ENCODE peak calls at places on chromosomes 1 and 21, in four cellular contexts. L, E, R and V are unnamed samples.

GRCh38 chr21:42193131-42193671 is 25.7 kb upstream of the ABCG1 start:
- DNase-seq in L (no peak), E (no peak), R (no peak), V (no peak)

GRCh38 chr1:89826594-89826993 is 5.8 kb downstream of the LRRC8D start:
- DNase-seq in L (no peak), E (no peak), R (no peak), V (peak; percentile 69)

GRCh38 chr1:175857756-175858155 is 114.4 kb upstream of the TNR start:
- DNase-seq in L (no peak), E (no peak), R (no peak), V (no peak)

GRCh38 chr1:20190256-20190655 is 3.9 kb upstream of the PLA2G2C start:
- DNase-seq in L (no peak), E (no peak), R (no peak), V (no peak)

GRCh38 chr1:43379476-43379875 is 10.1 kb downstream of the MED8 start:
- DNase-seq in L (no peak), E (no peak), R (no peak), V (no peak)

GRCh38 chr1:93670141-93670540 is 11.5 kb downstream of the BCAR3 start:
- DNase-seq in L (no peak), E (peak; percentile 77), R (no peak), V (peak; percentile 90)

GRCh38 chr1:162422662-162423375 is 10.9 kb upstream of the SH2D1B start:
- DNase-seq in L (no peak), E (no peak), R (no peak), V (no peak)

GRCh38 chr1:38076038-38076437 is 29.4 kb upstream of the POU3F1 start:
- DNase-seq in L (no peak), E (no peak), R (no peak), V (peak; percentile 43)

GRCh38 chr1:14949270-14949835 is 204.2 kb upstream of the TMEM51 start:
- DNase-seq in L (no peak), E (no peak), R (no peak), V (no peak)

GRCh38 chr1:115098979-115099692 is 9.8 kb upstream of the TSPAN2 start:
- DNase-seq in L (no peak), E (peak; percentile 91), R (peak; percentile 87), V (no peak)

GRCh38 chr1:109789771-109790170 is 26.0 kb upstream of the EPS8L3 start:
- DNase-seq in L (no peak), E (no peak), R (peak; percentile 14), V (no peak)

GRCh38 chr1:66251521-66251920 is 282.4 kb upstream of the SGIP1 start:
- DNase-seq in L (no peak), E (no peak), R (no peak), V (no peak)

GRCh38 chr21:14290584-14290983 is 74.6 kb downstream of the RBM11 start:
- DNase-seq in L (no peak), E (no peak), R (no peak), V (no peak)

GRCh38 chr1:159562680-159563079 is 24.9 kb upstream of the APCS start:
- DNase-seq in L (no peak), E (no peak), R (no peak), V (no peak)

GRCh38 chr1:174626031-174627020 is 178.6 kb downstream of the GPR52 start:
- DNase-seq in L (no peak), E (peak; percentile 43), R (no peak), V (no peak)

GRCh38 chr1:224223819-224224714 is 41.0 kb downstream of the DEGS1 start:
- DNase-seq in L (peak; percentile 80), E (peak; percentile 59), R (no peak), V (peak; percentile 91)

GRCh38 chr1:18109058-18109755 is 1.6 kb downstream of the IGSF21 start:
- DNase-seq in L (no peak), E (no peak), R (no peak), V (no peak)

DNA sequence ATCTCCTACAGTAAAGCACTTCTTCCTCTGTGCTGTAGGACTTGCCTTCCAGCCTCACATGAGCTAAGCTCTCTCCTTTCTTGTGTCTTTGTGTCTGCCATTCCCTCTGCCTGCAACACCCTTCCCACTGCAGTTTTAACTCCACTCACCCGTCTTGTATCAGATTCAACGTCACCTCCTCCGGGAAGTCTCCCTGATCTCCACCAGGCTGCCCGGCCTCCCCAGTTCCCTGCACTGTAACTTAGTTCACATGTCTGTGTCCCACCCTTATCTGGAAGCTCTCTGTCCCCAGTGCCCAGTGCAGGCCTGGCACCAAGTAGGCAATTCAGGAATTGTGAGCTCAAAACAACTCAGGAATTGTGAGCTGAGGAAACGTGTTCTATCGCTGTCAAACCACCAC is 96.4 kb downstream of the GLIS1 start:
- DNase-seq in L (no peak), E (no peak), R (no peak), V (no peak)
- TF ChIP-seq CTCF in L (no peak), E (no peak), R (no peak), V (no peak)

GRCh38 chr1:87150143-87150542 is 178.5 kb upstream of the LMO4 start:
- DNase-seq in L (no peak), E (no peak), R (no peak), V (no peak)

GRCh38 chr1:87149166-87150065 is 179.3 kb upstream of the LMO4 start:
- DNase-seq in L (peak; percentile 52), E (peak; percentile 53), R (no peak), V (peak; percentile 11)

GRCh38 chr1:87154351-87154750 is 174.3 kb upstream of the LMO4 start:
- DNase-seq in L (no peak), E (no peak), R (no peak), V (no peak)

GRCh38 chr1:87148670-87149069 is 180.0 kb upstream of the LMO4 start:
- DNase-seq in L (no peak), E (no peak), R (no peak), V (no peak)

GRCh38 chr1:87151500-87152421 is 176.9 kb upstream of the LMO4 start:
- DNase-seq in L (no peak), E (no peak), R (peak; percentile 50), V (no peak)
- TF ChIP-seq CTCF in L (no peak), E (no peak), R (peak; percentile 28), V (no peak)

DNA sequence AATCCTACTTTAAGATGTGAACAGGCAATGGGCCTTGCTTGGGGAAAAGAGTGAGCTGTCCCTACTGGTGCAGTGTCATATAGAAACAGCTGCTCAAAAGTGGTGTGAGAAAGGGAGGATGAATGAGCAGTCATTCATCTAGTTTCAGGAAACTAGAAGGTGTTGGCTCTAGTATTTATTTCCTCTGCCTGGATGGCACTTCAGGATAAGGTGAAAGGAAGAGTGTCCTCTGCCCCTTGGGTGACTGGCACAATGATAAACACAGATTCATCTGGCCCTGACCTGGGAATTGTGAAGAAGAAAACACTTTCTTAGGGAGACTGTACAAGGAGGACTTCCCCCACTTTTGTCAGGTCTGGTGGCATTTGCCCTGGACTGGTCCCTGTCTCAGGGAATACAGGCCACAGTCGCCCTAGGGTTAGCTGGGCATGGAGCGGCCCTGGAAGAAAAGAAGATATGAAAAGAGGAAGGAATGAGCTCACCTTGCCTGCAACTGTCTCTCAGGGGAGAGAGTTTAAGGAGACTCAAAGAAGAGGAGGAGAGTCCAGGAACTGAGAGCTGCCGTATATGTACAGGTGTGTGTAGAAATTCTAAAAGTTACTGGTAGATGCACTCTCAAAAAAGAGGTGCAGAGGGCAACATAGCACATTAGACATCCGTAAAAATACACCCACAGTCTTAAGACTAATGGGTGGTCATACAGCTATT is 13.8 kb upstream of the NMNAT2 start:
- DNase-seq in L (no peak), E (no peak), R (no peak), V (no peak)
- TF ChIP-seq CTCF in L (no peak), E (no peak), R (no peak), V (no peak)

DNA sequence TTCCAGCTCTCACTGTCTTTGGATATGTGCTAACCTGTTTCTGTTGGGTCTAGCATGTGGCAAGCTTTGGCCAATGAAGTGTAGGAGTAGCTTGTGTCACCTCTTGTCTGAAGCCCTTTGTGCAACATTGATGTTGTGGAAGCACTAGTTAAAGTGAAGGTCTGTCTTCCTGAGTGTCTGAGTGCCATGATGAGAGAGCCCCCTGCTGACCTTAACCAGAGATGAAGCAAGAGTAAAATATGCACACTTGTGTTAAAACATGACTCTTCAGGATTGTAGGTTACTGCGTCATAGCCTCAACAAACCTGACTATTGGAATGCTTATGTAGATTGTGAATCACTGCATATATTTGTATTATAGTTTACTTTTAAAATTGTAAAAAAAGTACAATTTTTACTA is 103.7 kb downstream of the NCAM2 start:
- DNase-seq in L (no peak), E (peak; percentile 48), R (no peak), V (peak; percentile 68)
- TF ChIP-seq CTCF in L (no peak), E (peak; percentile 64), R (no peak), V (no peak)

DNA sequence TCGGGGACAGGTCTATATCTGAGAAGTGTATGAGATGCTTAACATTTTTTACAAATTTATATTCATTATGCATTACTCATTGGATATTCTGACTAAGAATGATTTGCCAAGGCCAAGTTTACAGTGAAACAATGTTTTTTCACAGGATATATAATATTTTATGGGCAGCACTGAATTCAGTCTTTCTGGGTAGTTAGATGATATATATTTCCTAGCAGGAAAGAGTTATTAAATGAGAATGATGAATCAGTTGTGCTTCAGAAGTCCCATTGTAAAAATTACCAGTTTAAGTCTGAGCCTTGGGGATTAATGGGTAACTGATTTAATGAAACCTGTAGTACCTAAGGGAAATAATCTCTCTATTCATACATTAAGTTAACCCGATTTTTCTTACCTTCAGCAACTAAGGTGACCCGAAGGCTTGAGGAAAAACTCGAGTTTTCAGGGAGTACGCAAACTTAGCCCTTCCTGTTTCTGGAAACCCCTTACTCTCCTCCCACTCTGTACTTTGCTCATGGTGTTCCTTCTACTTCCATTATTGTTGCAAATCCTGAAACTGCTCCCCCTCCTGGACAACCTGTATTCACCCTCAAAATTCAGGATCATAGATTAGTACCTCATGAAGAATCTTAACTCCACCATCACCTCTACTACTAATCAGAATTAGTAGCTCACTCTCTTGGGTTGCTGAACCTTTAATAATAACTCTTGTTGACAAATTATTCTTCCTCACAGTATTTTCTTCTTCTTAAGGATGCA is 135.1 kb downstream of the AK5 start:
- DNase-seq in L (no peak), E (no peak), R (no peak), V (peak; percentile 55)
- TF ChIP-seq CTCF in L (peak; percentile 45), E (peak; percentile 78), R (no peak), V (peak; percentile 41)

DNA sequence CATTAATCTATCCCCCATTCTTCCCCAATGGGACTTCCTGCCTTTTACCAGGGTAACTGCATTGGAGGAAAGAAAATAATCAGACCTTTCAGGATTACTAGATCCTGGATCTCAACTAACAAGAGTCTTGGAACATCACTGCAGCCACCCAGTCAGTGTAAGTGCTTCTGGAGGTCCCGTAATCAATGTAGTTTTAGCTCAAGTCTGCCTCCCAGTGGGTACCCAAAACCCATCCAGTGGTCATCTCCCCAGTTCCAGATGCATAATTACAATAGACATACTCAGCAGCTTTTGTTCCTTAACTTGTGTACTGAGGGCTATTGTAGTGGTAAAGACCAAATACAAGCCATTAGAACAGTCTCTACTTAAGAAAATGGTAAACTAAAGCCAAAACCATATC is 319.1 kb downstream of the GPATCH2 start:
- DNase-seq in L (no peak), E (no peak), R (no peak), V (peak; percentile 44)
- TF ChIP-seq CTCF in L (peak; percentile 3), E (no peak), R (no peak), V (no peak)

GRCh38 chr1:112923956-112924349 is 32.0 kb downstream of the SLC16A1 start:
- DNase-seq in L (no peak), E (no peak), R (no peak), V (no peak)
- TF ChIP-seq CTCF in L (no peak), E (peak; percentile 27), R (no peak), V (no peak)